ENCODE peak calls at places on chromosomes 1 and 21, in ten cellular contexts. One of them, this sample, is unnamed.

GRCh38 chr1:145859491-145860159 is 744 bp upstream of the PIAS3 start:
- DNase-seq in astrocyte of the spinal cord: peak
- DNase-seq in right lobe of liver: peak
- DNase-seq in fibroblast of pulmonary artery: peak
- DNase-seq in fibroblast of lung: peak
- DNase-seq in cardiac fibroblast: peak
- DNase-seq in colonic mucosa: peak
- DNase-seq in CD8-positive, alpha-beta T cell: peak
- DNase-seq in testis: peak
- DNase-seq in HCT116: peak
- DNase-seq in this sample: peak

GRCh38 chr1:90727917-90728655 is 11.0 kb upstream of the BARHL2 start:
- DNase-seq in astrocyte of the spinal cord: no peak
- DNase-seq in right lobe of liver: no peak
- DNase-seq in fibroblast of pulmonary artery: no peak
- DNase-seq in fibroblast of lung: no peak
- DNase-seq in cardiac fibroblast: no peak
- DNase-seq in colonic mucosa: no peak
- DNase-seq in CD8-positive, alpha-beta T cell: no peak
- DNase-seq in testis: no peak
- DNase-seq in HCT116: no peak
- DNase-seq in this sample: no peak

GRCh38 chr1:9399510-9400424 is 107.1 kb downstream of the SPSB1 start:
- DNase-seq in astrocyte of the spinal cord: peak
- DNase-seq in right lobe of liver: no peak
- DNase-seq in fibroblast of pulmonary artery: peak
- DNase-seq in fibroblast of lung: peak
- DNase-seq in cardiac fibroblast: peak
- DNase-seq in colonic mucosa: no peak
- DNase-seq in CD8-positive, alpha-beta T cell: no peak
- DNase-seq in testis: no peak
- DNase-seq in HCT116: no peak
- DNase-seq in this sample: no peak

GRCh38 chr1:209552406-209553264 is 30.9 kb upstream of the CAMK1G start:
- DNase-seq in astrocyte of the spinal cord: no peak
- DNase-seq in right lobe of liver: no peak
- DNase-seq in fibroblast of pulmonary artery: no peak
- DNase-seq in fibroblast of lung: no peak
- DNase-seq in cardiac fibroblast: no peak
- DNase-seq in colonic mucosa: no peak
- DNase-seq in CD8-positive, alpha-beta T cell: no peak
- DNase-seq in testis: no peak
- DNase-seq in HCT116: no peak
- DNase-seq in this sample: no peak

GRCh38 chr1:109643385-109644230 is 12.3 kb upstream of the GSTM4 start:
- DNase-seq in astrocyte of the spinal cord: peak
- DNase-seq in right lobe of liver: peak
- DNase-seq in fibroblast of pulmonary artery: peak
- DNase-seq in fibroblast of lung: peak
- DNase-seq in cardiac fibroblast: peak
- DNase-seq in colonic mucosa: peak
- DNase-seq in CD8-positive, alpha-beta T cell: peak
- DNase-seq in testis: peak
- DNase-seq in HCT116: peak
- DNase-seq in this sample: peak

GRCh38 chr21:39048064-39048463 is 135.2 kb downstream of the PSMG1 start:
- DNase-seq in astrocyte of the spinal cord: peak
- DNase-seq in right lobe of liver: no peak
- DNase-seq in fibroblast of pulmonary artery: peak
- DNase-seq in fibroblast of lung: peak
- DNase-seq in cardiac fibroblast: peak
- DNase-seq in colonic mucosa: peak
- DNase-seq in CD8-positive, alpha-beta T cell: no peak
- DNase-seq in testis: no peak
- DNase-seq in HCT116: no peak
- DNase-seq in this sample: no peak

GRCh38 chr1:150764617-150765090 is 924 bp downstream of the CTSS start:
- DNase-seq in astrocyte of the spinal cord: peak
- DNase-seq in right lobe of liver: no peak
- DNase-seq in fibroblast of pulmonary artery: peak
- DNase-seq in fibroblast of lung: peak
- DNase-seq in cardiac fibroblast: peak
- DNase-seq in colonic mucosa: no peak
- DNase-seq in CD8-positive, alpha-beta T cell: no peak
- DNase-seq in testis: no peak
- DNase-seq in HCT116: no peak
- DNase-seq in this sample: peak

GRCh38 chr1:245311887-245312286 is 157.1 kb downstream of the KIF26B start:
- DNase-seq in astrocyte of the spinal cord: no peak
- DNase-seq in right lobe of liver: no peak
- DNase-seq in fibroblast of pulmonary artery: no peak
- DNase-seq in fibroblast of lung: no peak
- DNase-seq in cardiac fibroblast: no peak
- DNase-seq in colonic mucosa: no peak
- DNase-seq in CD8-positive, alpha-beta T cell: no peak
- DNase-seq in testis: no peak
- DNase-seq in HCT116: no peak
- DNase-seq in this sample: no peak

GRCh38 chr1:52676249-52676903 is 21.8 kb downstream of the COA7 start:
- DNase-seq in astrocyte of the spinal cord: no peak
- DNase-seq in right lobe of liver: peak
- DNase-seq in fibroblast of pulmonary artery: no peak
- DNase-seq in fibroblast of lung: no peak
- DNase-seq in cardiac fibroblast: peak
- DNase-seq in colonic mucosa: peak
- DNase-seq in CD8-positive, alpha-beta T cell: no peak
- DNase-seq in testis: peak
- DNase-seq in HCT116: no peak
- DNase-seq in this sample: no peak

GRCh38 chr1:7117599-7118281 is 332.5 kb downstream of the CAMTA1 start:
- DNase-seq in astrocyte of the spinal cord: peak
- DNase-seq in right lobe of liver: no peak
- DNase-seq in fibroblast of pulmonary artery: peak
- DNase-seq in fibroblast of lung: peak
- DNase-seq in cardiac fibroblast: peak
- DNase-seq in colonic mucosa: no peak
- DNase-seq in CD8-positive, alpha-beta T cell: no peak
- DNase-seq in testis: no peak
- DNase-seq in HCT116: peak
- DNase-seq in this sample: peak

GRCh38 chr1:154453155-154453554 is 48.0 kb downstream of the IL6R start:
- DNase-seq in astrocyte of the spinal cord: no peak
- DNase-seq in right lobe of liver: no peak
- DNase-seq in fibroblast of pulmonary artery: no peak
- DNase-seq in fibroblast of lung: no peak
- DNase-seq in cardiac fibroblast: peak
- DNase-seq in colonic mucosa: no peak
- DNase-seq in CD8-positive, alpha-beta T cell: no peak
- DNase-seq in testis: no peak
- DNase-seq in HCT116: no peak
- DNase-seq in this sample: peak

GRCh38 chr1:164683235-164683634 is 124.3 kb downstream of the PBX1 start:
- DNase-seq in astrocyte of the spinal cord: no peak
- DNase-seq in right lobe of liver: no peak
- DNase-seq in fibroblast of pulmonary artery: no peak
- DNase-seq in fibroblast of lung: peak
- DNase-seq in cardiac fibroblast: no peak
- DNase-seq in colonic mucosa: no peak
- DNase-seq in CD8-positive, alpha-beta T cell: no peak
- DNase-seq in testis: no peak
- DNase-seq in HCT116: peak
- DNase-seq in this sample: no peak

GRCh38 chr1:223084466-223084865 is 58.6 kb downstream of the TLR5 start:
- DNase-seq in astrocyte of the spinal cord: no peak
- DNase-seq in right lobe of liver: no peak
- DNase-seq in fibroblast of pulmonary artery: no peak
- DNase-seq in fibroblast of lung: no peak
- DNase-seq in cardiac fibroblast: no peak
- DNase-seq in colonic mucosa: no peak
- DNase-seq in CD8-positive, alpha-beta T cell: no peak
- DNase-seq in testis: no peak
- DNase-seq in HCT116: no peak
- DNase-seq in this sample: no peak

GRCh38 chr1:82090104-82090503 is 289.4 kb downstream of the ADGRL2 start:
- DNase-seq in astrocyte of the spinal cord: peak
- DNase-seq in right lobe of liver: no peak
- DNase-seq in fibroblast of pulmonary artery: peak
- DNase-seq in fibroblast of lung: no peak
- DNase-seq in cardiac fibroblast: peak
- DNase-seq in colonic mucosa: no peak
- DNase-seq in CD8-positive, alpha-beta T cell: no peak
- DNase-seq in testis: no peak
- DNase-seq in HCT116: no peak
- DNase-seq in this sample: no peak

GRCh38 chr1:2975466-2976179 is 45.6 kb upstream of the ACTRT2 start:
- DNase-seq in astrocyte of the spinal cord: no peak
- DNase-seq in right lobe of liver: no peak
- DNase-seq in fibroblast of pulmonary artery: no peak
- DNase-seq in fibroblast of lung: no peak
- DNase-seq in cardiac fibroblast: no peak
- DNase-seq in colonic mucosa: no peak
- DNase-seq in CD8-positive, alpha-beta T cell: no peak
- DNase-seq in testis: peak
- DNase-seq in HCT116: no peak
- DNase-seq in this sample: no peak

GRCh38 chr1:1920608-1921458 is 1.8 kb upstream of the TMEM52 start:
- DNase-seq in astrocyte of the spinal cord: no peak
- DNase-seq in right lobe of liver: peak
- DNase-seq in fibroblast of pulmonary artery: no peak
- DNase-seq in fibroblast of lung: no peak
- DNase-seq in cardiac fibroblast: no peak
- DNase-seq in colonic mucosa: no peak
- DNase-seq in CD8-positive, alpha-beta T cell: no peak
- DNase-seq in testis: no peak
- DNase-seq in HCT116: no peak
- DNase-seq in this sample: no peak

DNA sequence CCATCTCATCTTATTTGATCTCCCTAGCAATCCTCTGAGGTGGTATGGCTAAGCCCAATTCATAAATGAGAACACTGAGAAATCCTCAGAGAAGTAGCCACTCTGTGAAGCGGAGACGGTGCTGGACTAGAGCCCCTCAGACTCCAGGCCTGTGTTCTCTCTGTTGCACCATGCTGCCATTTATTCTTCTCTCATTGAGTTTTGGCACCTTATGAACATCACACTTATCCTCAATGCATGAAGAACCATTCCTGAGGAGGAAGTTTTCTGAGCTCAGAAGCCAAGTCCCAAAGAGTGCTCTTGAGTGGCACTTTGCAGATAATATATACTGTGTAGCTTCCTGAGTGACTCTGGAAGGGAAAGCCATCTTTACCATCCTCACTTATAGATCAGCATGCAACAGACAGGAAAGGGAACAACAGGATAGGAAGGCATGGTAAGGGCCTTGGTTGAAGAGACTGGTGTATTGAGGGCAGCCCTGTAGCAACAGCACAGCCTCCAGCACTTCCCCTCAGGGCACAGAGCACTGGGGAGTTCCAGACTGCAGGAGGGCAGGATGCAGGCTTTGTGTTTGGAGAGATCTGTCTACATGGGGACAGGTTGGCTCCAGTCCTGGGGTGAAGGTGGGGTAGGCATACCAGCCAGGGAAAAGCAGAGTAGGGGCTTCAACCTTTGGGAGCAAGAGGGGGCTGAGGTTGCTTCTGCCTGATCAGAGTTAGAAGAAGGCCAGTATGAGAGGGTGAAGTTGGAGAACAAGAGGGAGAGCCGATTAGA is 1.6 kb upstream of the CRNN start:
- DNase-seq in astrocyte of the spinal cord: no peak
- DNase-seq in right lobe of liver: no peak
- DNase-seq in fibroblast of pulmonary artery: no peak
- DNase-seq in fibroblast of lung: no peak
- DNase-seq in cardiac fibroblast: no peak
- DNase-seq in colonic mucosa: no peak
- DNase-seq in CD8-positive, alpha-beta T cell: no peak
- DNase-seq in testis: no peak
- DNase-seq in HCT116: no peak
- DNase-seq in this sample: no peak
- TF ChIP-seq CTCF in astrocyte of the spinal cord: no peak
- TF ChIP-seq CTCF in right lobe of liver: no peak
- TF ChIP-seq CTCF in fibroblast of pulmonary artery: no peak
- TF ChIP-seq CTCF in fibroblast of lung: no peak
- TF ChIP-seq CTCF in cardiac fibroblast: no peak
- TF ChIP-seq CTCF in colonic mucosa: no peak
- TF ChIP-seq CTCF in CD8-positive, alpha-beta T cell: no peak
- TF ChIP-seq CTCF in testis: no peak
- TF ChIP-seq CTCF in HCT116: no peak
- TF ChIP-seq CTCF in this sample: no peak

GRCh38 chr21:33546076-33546475 is 3.2 kb downstream of the SON start:
- DNase-seq in astrocyte of the spinal cord: no peak
- DNase-seq in right lobe of liver: no peak
- DNase-seq in fibroblast of pulmonary artery: no peak
- DNase-seq in fibroblast of lung: no peak
- DNase-seq in cardiac fibroblast: no peak
- DNase-seq in colonic mucosa: no peak
- DNase-seq in CD8-positive, alpha-beta T cell: no peak
- DNase-seq in testis: no peak
- DNase-seq in HCT116: no peak
- DNase-seq in this sample: no peak
- H3K4me3 ChIP-seq in astrocyte of the spinal cord: no peak
- H3K4me3 ChIP-seq in right lobe of liver: no peak
- H3K4me3 ChIP-seq in fibroblast of pulmonary artery: no peak
- H3K4me3 ChIP-seq in fibroblast of lung: no peak
- H3K4me3 ChIP-seq in cardiac fibroblast: no peak
- H3K4me3 ChIP-seq in colonic mucosa: no peak
- H3K4me3 ChIP-seq in CD8-positive, alpha-beta T cell: no peak
- H3K4me3 ChIP-seq in testis: no peak
- H3K4me3 ChIP-seq in HCT116: no peak
- H3K4me3 ChIP-seq in this sample: no peak

DNA sequence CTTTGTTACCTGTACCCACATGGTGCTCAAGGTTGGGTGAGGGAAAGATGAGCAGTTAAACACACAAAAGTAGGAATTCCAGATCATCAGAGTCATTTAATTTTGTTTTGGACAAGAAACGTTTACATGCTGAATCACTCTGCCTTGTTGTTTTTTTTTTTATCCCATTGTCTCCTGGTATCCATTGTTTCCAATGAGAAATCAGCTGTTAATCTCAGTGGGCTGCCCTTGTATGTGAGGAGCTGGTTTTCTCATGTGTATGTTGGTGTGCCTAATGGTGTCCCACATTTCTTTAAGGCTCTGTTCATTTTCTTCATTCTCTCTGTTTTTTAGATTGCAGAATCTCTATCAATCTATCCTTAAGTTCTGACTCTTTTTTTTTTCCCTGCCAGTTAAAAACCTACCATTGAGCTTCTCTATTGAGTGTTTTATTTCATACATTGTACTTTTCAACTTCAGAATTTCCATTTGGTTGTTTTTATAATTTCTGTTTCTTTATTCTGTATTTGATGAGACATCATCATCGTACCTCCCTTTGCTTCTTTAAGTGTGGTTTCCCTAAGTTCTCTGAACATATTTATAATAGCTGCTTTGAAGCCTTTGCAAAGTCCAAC is 8.8 kb upstream of the OBSCN start:
- DNase-seq in astrocyte of the spinal cord: no peak
- DNase-seq in right lobe of liver: no peak
- DNase-seq in fibroblast of pulmonary artery: peak
- DNase-seq in fibroblast of lung: no peak
- DNase-seq in cardiac fibroblast: peak
- DNase-seq in colonic mucosa: no peak
- DNase-seq in CD8-positive, alpha-beta T cell: no peak
- DNase-seq in testis: no peak
- DNase-seq in HCT116: peak
- DNase-seq in this sample: no peak
- TF ChIP-seq CTCF in astrocyte of the spinal cord: no peak
- TF ChIP-seq CTCF in right lobe of liver: no peak
- TF ChIP-seq CTCF in fibroblast of pulmonary artery: no peak
- TF ChIP-seq CTCF in fibroblast of lung: no peak
- TF ChIP-seq CTCF in cardiac fibroblast: no peak
- TF ChIP-seq CTCF in colonic mucosa: no peak
- TF ChIP-seq CTCF in CD8-positive, alpha-beta T cell: no peak
- TF ChIP-seq CTCF in testis: no peak
- TF ChIP-seq CTCF in HCT116: no peak
- TF ChIP-seq CTCF in this sample: no peak

GRCh38 chr1:173970252-173970651 is 51.9 kb downstream of the RC3H1 start:
- DNase-seq in astrocyte of the spinal cord: no peak
- DNase-seq in right lobe of liver: no peak
- DNase-seq in fibroblast of pulmonary artery: no peak
- DNase-seq in fibroblast of lung: no peak
- DNase-seq in cardiac fibroblast: no peak
- DNase-seq in colonic mucosa: no peak
- DNase-seq in CD8-positive, alpha-beta T cell: no peak
- DNase-seq in testis: no peak
- DNase-seq in HCT116: no peak
- DNase-seq in this sample: no peak
- H3K4me3 ChIP-seq in astrocyte of the spinal cord: no peak
- H3K4me3 ChIP-seq in right lobe of liver: no peak
- H3K4me3 ChIP-seq in fibroblast of pulmonary artery: no peak
- H3K4me3 ChIP-seq in fibroblast of lung: no peak
- H3K4me3 ChIP-seq in cardiac fibroblast: no peak
- H3K4me3 ChIP-seq in colonic mucosa: no peak
- H3K4me3 ChIP-seq in CD8-positive, alpha-beta T cell: no peak
- H3K4me3 ChIP-seq in testis: no peak
- H3K4me3 ChIP-seq in HCT116: no peak
- H3K4me3 ChIP-seq in this sample: no peak